ENCODE peak calls at places on chromosomes 6 and 20, in five cellular contexts. One of them, this sample, is unnamed.

GRCh38 chr20:51183443-51183842 is 160.5 kb upstream of the KCNG1 start:
- DNase-seq in breast epithelium: no peak
- DNase-seq in IMR-90: no peak
- DNase-seq in heart left ventricle: no peak
- DNase-seq in ovary: no peak
- DNase-seq in this sample: no peak

GRCh38 chr6:2853766-2854393 is 12.2 kb upstream of the SERPINB1 start:
- DNase-seq in breast epithelium: peak
- DNase-seq in ovary: peak
- DNase-seq in IMR-90: peak
- DNase-seq in heart left ventricle: no peak
- DNase-seq in this sample: peak

GRCh38 chr6:91149914-91150674 is 563.2 kb upstream of the MAP3K7 start:
- DNase-seq in IMR-90: no peak
- DNase-seq in heart left ventricle: no peak
- DNase-seq in ovary: no peak
- DNase-seq in breast epithelium: no peak
- DNase-seq in this sample: no peak

GRCh38 chr6:156832166-156832743 is 55.1 kb downstream of the ARID1B start:
- DNase-seq in IMR-90: peak
- DNase-seq in ovary: peak
- DNase-seq in heart left ventricle: peak
- DNase-seq in breast epithelium: no peak
- DNase-seq in this sample: no peak

GRCh38 chr20:39941235-39941634 is 747.8 kb downstream of the MAFB start:
- DNase-seq in heart left ventricle: no peak
- DNase-seq in IMR-90: no peak
- DNase-seq in breast epithelium: peak
- DNase-seq in ovary: no peak
- DNase-seq in this sample: no peak

GRCh38 chr6:116405147-116405546 is 34.4 kb downstream of the DSE start:
- DNase-seq in breast epithelium: no peak
- DNase-seq in heart left ventricle: no peak
- DNase-seq in ovary: no peak
- DNase-seq in IMR-90: peak
- DNase-seq in this sample: no peak

GRCh38 chr6:15769471-15770088 is 106.8 kb upstream of the DTNBP1 start:
- DNase-seq in ovary: no peak
- DNase-seq in heart left ventricle: no peak
- DNase-seq in IMR-90: no peak
- DNase-seq in breast epithelium: no peak
- DNase-seq in this sample: no peak

GRCh38 chr6:7075341-7075740 is 32.4 kb upstream of the RREB1 start:
- DNase-seq in IMR-90: no peak
- DNase-seq in breast epithelium: no peak
- DNase-seq in heart left ventricle: no peak
- DNase-seq in ovary: no peak
- DNase-seq in this sample: no peak

GRCh38 chr6:34052071-34052825 is 93.6 kb downstream of the GRM4 start:
- DNase-seq in heart left ventricle: no peak
- DNase-seq in IMR-90: no peak
- DNase-seq in ovary: no peak
- DNase-seq in breast epithelium: no peak
- DNase-seq in this sample: no peak

GRCh38 chr20:10034717-10035571 is at the start of gene ANKEF1:
- DNase-seq in heart left ventricle: peak
- DNase-seq in breast epithelium: peak
- DNase-seq in ovary: peak
- DNase-seq in IMR-90: peak
- DNase-seq in this sample: peak

GRCh38 chr6:108846628-108847027 is 1.6 kb upstream of the ARMC2 start:
- DNase-seq in ovary: no peak
- DNase-seq in breast epithelium: no peak
- DNase-seq in IMR-90: no peak
- DNase-seq in heart left ventricle: no peak
- DNase-seq in this sample: no peak

GRCh38 chr6:109174911-109175310 is 79.6 kb downstream of the CEP57L1 start:
- DNase-seq in breast epithelium: no peak
- DNase-seq in IMR-90: no peak
- DNase-seq in ovary: no peak
- DNase-seq in heart left ventricle: no peak
- DNase-seq in this sample: no peak

GRCh38 chr20:7851031-7851490 is 89.2 kb downstream of the HAO1 start:
- DNase-seq in ovary: no peak
- DNase-seq in heart left ventricle: no peak
- DNase-seq in breast epithelium: no peak
- DNase-seq in IMR-90: peak
- DNase-seq in this sample: no peak

GRCh38 chr6:667253-667927 is 10.5 kb upstream of the HUS1B start:
- DNase-seq in ovary: no peak
- DNase-seq in IMR-90: no peak
- DNase-seq in heart left ventricle: no peak
- DNase-seq in breast epithelium: no peak
- DNase-seq in this sample: no peak

GRCh38 chr20:20969701-20970100 is 136.5 kb downstream of the LINC00237 start:
- DNase-seq in heart left ventricle: no peak
- DNase-seq in IMR-90: no peak
- DNase-seq in breast epithelium: no peak
- DNase-seq in ovary: no peak
- DNase-seq in this sample: no peak

GRCh38 chr6:33934726-33935270 is 131.0 kb upstream of the MLN start:
- DNase-seq in breast epithelium: no peak
- DNase-seq in IMR-90: no peak
- DNase-seq in ovary: no peak
- DNase-seq in heart left ventricle: no peak
- DNase-seq in this sample: no peak

GRCh38 chr20:49724637-49725606 is 11.2 kb upstream of the B4GALT5 start:
- DNase-seq in ovary: peak
- DNase-seq in IMR-90: peak
- DNase-seq in breast epithelium: peak
- DNase-seq in heart left ventricle: peak
- DNase-seq in this sample: no peak

GRCh38 chr20:3782597-3782996 is 1.3 kb upstream of the SPEF1 start:
- DNase-seq in breast epithelium: no peak
- DNase-seq in heart left ventricle: no peak
- DNase-seq in ovary: no peak
- DNase-seq in IMR-90: no peak
- DNase-seq in this sample: no peak

GRCh38 chr6:149320745-149321240 is 3.3 kb downstream of the TAB2 start:
- DNase-seq in heart left ventricle: no peak
- DNase-seq in ovary: no peak
- DNase-seq in breast epithelium: no peak
- DNase-seq in IMR-90: no peak
- DNase-seq in this sample: no peak

GRCh38 chr6:77463308-77463880 is at the start of gene HTR1B:
- DNase-seq in heart left ventricle: no peak
- DNase-seq in ovary: no peak
- DNase-seq in IMR-90: peak
- DNase-seq in breast epithelium: no peak
- DNase-seq in this sample: no peak

GRCh38 chr20:19376451-19376971 is 164.1 kb downstream of the SLC24A3 start:
- DNase-seq in IMR-90: no peak
- DNase-seq in breast epithelium: no peak
- DNase-seq in heart left ventricle: no peak
- DNase-seq in ovary: peak
- DNase-seq in this sample: no peak

GRCh38 chr6:125099211-125100017 is 54.2 kb upstream of the TPD52L1 start:
- DNase-seq in IMR-90: peak
- DNase-seq in ovary: peak
- DNase-seq in heart left ventricle: peak
- DNase-seq in breast epithelium: peak
- DNase-seq in this sample: peak

GRCh38 chr6:33237731-33238130 is 29.4 kb downstream of the RING1 start:
- DNase-seq in breast epithelium: no peak
- DNase-seq in ovary: no peak
- DNase-seq in heart left ventricle: no peak
- DNase-seq in IMR-90: no peak
- DNase-seq in this sample: no peak

GRCh38 chr20:1810926-1811620 is 84.1 kb upstream of the SIRPA start:
- DNase-seq in ovary: no peak
- DNase-seq in IMR-90: peak
- DNase-seq in heart left ventricle: no peak
- DNase-seq in breast epithelium: peak
- DNase-seq in this sample: no peak

DNA sequence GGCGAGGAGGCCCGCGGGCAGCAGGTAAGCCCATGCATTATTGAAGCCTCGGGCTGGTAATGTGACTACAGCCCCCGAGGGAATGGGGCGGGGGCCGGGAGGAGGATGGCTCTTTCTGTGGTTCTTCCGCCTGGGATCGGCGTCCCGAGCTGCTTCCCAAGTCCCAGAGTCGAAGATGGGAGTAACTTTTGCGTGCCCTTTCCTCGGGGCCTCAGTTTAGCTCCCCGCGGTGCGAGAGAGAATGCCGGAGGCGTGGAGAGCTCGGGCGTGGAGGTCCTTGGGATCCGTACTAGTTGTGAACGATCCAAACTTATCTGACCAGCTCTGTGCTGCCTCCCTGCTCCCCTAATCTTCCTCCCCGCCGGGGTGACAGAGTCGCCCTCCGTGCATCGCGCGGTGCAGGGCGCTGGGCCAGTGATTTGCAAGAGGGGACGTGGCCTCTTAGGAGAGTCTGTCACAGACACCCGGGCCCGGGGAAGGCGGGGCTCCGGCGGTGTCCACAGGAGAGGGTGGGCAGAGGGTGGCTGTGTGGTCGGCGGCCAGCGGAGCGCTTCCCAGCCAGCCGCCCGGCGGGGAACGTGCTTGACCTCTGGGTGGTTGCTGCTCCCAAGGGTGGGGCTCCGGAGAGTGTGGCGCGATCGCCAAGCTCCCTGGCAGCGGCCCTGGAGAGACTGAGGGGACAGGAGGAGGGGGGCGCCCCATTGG is 815 bp downstream of the UTRN start:
- DNase-seq in breast epithelium: peak
- DNase-seq in IMR-90: peak
- DNase-seq in heart left ventricle: peak
- DNase-seq in ovary: peak
- DNase-seq in this sample: peak
- TF ChIP-seq POLR2A in breast epithelium: no peak
- TF ChIP-seq POLR2A in IMR-90: no peak
- TF ChIP-seq POLR2A in heart left ventricle: no peak
- TF ChIP-seq POLR2A in ovary: no peak
- TF ChIP-seq POLR2A in this sample: peak

DNA sequence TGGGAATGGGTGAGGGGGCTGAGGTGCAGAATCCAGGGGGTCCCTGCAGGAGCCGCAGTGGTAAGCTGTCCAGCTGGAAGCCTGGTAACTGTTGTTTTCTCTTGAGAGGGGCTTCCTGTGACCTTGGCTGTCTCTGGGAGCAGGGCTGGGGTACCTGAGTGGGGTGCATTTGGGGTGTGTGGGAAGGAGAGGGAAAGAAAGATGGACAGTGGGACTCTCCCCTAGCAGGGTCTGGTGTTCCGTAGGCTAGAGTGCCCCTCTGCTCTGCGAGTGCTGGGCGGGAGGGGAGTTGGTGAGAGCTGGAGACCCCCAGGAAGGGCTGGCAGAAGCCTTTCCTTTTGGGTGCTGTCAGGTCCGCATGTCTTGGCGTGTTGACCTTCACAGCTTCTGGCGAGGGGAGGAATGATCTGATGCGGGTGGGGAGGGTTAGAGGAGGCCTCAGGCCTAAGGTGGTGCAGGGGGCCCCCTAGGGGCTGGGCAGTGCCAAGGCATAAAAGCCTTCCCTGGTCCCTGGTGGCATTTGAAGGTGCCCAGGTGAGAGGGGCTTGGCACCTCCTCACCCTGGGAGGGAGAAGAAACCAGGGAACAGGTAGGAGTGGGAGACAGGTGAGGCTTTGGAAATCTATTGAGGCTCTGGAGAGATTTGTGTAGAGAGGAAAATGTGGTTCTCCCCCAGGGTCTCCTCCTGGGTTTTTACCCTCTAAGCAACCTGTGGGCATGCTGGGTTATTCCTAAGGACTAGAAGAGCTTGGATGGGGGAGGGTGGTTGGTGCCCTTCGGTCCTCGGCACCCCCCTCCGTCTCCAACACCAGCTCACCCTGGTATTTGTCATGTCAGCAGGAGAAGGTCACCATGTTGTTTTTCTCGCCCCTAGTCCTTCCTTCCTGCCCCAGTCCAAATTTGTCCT is 3.3 kb downstream of the VEGFA start:
- DNase-seq in ovary: peak
- DNase-seq in IMR-90: peak
- DNase-seq in heart left ventricle: peak
- DNase-seq in breast epithelium: peak
- DNase-seq in this sample: peak
- TF ChIP-seq POLR2A in ovary: no peak
- TF ChIP-seq POLR2A in IMR-90: peak
- TF ChIP-seq POLR2A in heart left ventricle: no peak
- TF ChIP-seq POLR2A in breast epithelium: no peak
- TF ChIP-seq POLR2A in this sample: no peak

GRCh38 chr6:31971993-31972708 is at the start of gene DXO:
- DNase-seq in breast epithelium: peak
- DNase-seq in IMR-90: peak
- DNase-seq in heart left ventricle: peak
- DNase-seq in ovary: peak
- DNase-seq in this sample: peak

GRCh38 chr6:31970604-31971271 is 1.2 kb downstream of the DXO start:
- DNase-seq in heart left ventricle: no peak
- DNase-seq in breast epithelium: no peak
- DNase-seq in ovary: no peak
- DNase-seq in IMR-90: no peak
- DNase-seq in this sample: no peak

GRCh38 chr6:31971279-31971992 is 502 bp downstream of the DXO start:
- DNase-seq in heart left ventricle: no peak
- DNase-seq in ovary: no peak
- DNase-seq in IMR-90: no peak
- DNase-seq in breast epithelium: no peak
- DNase-seq in this sample: no peak

GRCh38 chr6:31969712-31970603 is 2.0 kb downstream of the DXO start:
- DNase-seq in breast epithelium: no peak
- DNase-seq in heart left ventricle: no peak
- DNase-seq in IMR-90: peak
- DNase-seq in ovary: no peak
- DNase-seq in this sample: no peak

DNA sequence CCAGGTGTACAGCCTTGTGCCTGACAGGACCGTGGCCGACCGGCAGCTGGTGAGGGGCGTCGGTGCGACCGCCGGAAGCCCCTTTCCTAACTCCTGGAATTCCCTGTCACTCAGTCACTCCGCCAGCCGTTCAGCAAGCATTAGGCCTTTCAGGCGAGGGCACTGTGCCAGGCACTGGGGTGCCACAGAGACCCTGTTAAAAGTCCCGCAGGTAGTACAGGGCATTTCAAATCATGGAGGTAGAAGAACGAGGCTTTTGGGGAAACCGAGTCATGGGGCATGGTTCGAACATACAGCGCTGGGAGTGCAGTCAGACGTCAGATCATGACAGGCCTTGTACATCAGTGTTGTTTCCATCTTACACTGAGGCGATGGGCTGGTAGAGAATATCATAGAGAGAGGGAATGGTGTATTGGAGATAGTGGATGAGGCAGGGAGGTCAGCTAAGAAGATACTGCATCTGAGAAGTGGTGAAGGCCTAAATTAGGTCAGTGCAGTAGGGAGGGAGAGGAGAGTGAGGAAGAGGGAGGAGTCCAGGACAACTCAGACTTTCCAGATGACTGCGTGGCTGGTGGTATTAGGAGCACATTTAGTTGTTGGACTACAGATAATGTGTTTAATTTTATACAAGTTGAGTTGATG is 892 bp upstream of the DXO start:
- DNase-seq in ovary: no peak
- DNase-seq in IMR-90: peak
- DNase-seq in breast epithelium: no peak
- DNase-seq in heart left ventricle: no peak
- DNase-seq in this sample: no peak
- TF ChIP-seq POLR2A in ovary: no peak
- TF ChIP-seq POLR2A in IMR-90: no peak
- TF ChIP-seq POLR2A in breast epithelium: no peak
- TF ChIP-seq POLR2A in heart left ventricle: no peak
- TF ChIP-seq POLR2A in this sample: no peak

GRCh38 chr6:35728663-35729348 is 8.0 kb upstream of the ARMC12 start:
- DNase-seq in IMR-90: no peak
- DNase-seq in breast epithelium: peak
- DNase-seq in ovary: peak
- DNase-seq in heart left ventricle: peak
- DNase-seq in this sample: no peak
- TF ChIP-seq POLR2A in IMR-90: no peak
- TF ChIP-seq POLR2A in breast epithelium: peak
- TF ChIP-seq POLR2A in ovary: no peak
- TF ChIP-seq POLR2A in heart left ventricle: no peak
- TF ChIP-seq POLR2A in this sample: no peak